ENCODE peak calls at places on chromosomes 5 and 9, in five cellular contexts. V, A, D, H and W are unnamed samples.

GRCh38 chr9:134991808-134992754 is 74.4 kb upstream of the FCN1 start:
- DNase-seq in D (no peak), H (no peak), V (no peak), A (no peak), W (no peak)

GRCh38 chr9:98465799-98466198 is 210.3 kb upstream of the TBC1D2 start:
- DNase-seq in A (no peak), D (no peak), H (no peak), V (no peak), W (no peak)

GRCh38 chr5:39253211-39253610 is 33.8 kb upstream of the FYB1 start:
- DNase-seq in V (no peak), D (no peak), A (no peak), H (no peak), W (no peak)

GRCh38 chr5:77431286-77431685 is 60.8 kb downstream of the WDR41 start:
- DNase-seq in H (no peak), D (no peak), A (no peak), V (no peak), W (no peak)

GRCh38 chr9:130583271-130583670 is 3.9 kb downstream of the FUBP3 start:
- DNase-seq in H (no peak), A (no peak), D (no peak), V (no peak), W (no peak)

GRCh38 chr5:167953151-167953788 is 338.2 kb upstream of the WWC1 start:
- DNase-seq in D (no peak), A (no peak), V (peak), H (no peak), W (no peak)

GRCh38 chr5:122183098-122183794 is 53.9 kb downstream of the ZNF474 start:
- DNase-seq in A (peak), D (no peak), H (peak), V (no peak), W (no peak)

GRCh38 chr9:121262450-121262849 is 5.5 kb upstream of the GSN start:
- DNase-seq in H (no peak), D (no peak), V (no peak), A (no peak), W (no peak)

GRCh38 chr5:31106742-31107546 is 86.5 kb upstream of the CDH6 start:
- DNase-seq in D (no peak), V (peak), H (no peak), A (no peak), W (no peak)

GRCh38 chr5:131393498-131393968 is 129.7 kb downstream of the CDC42SE2 start:
- DNase-seq in H (no peak), V (no peak), A (no peak), D (peak), W (no peak)

GRCh38 chr9:121852241-121852640 is 200.8 kb downstream of the DAB2IP start:
- DNase-seq in D (no peak), V (no peak), H (no peak), A (no peak), W (no peak)

GRCh38 chr9:91500509-91501011 is 76.9 kb upstream of the NFIL3 start:
- DNase-seq in V (no peak), H (no peak), A (no peak), D (no peak), W (no peak)

GRCh38 chr5:136155769-136156168 is 23.1 kb downstream of the SMAD5 start:
- DNase-seq in A (no peak), H (no peak), D (no peak), V (no peak), W (no peak)

GRCh38 chr5:151480859-151481258 is 33.5 kb downstream of the SLC36A1 start:
- DNase-seq in A (no peak), D (peak), V (no peak), H (no peak), W (peak)